ENCODE peak calls at places on chromosomes 13 and 19, in six cellular contexts. N is H9, I is trophoblast cell, Q is neuronal stem cell, S is mesenchymal stem cell, W is H1. C is an unnamed sample.

GRCh38 chr19:39498262-39499081 is at the start of gene DLL3:
- DNase-seq in N (peak), I (no peak), Q (no peak), S (peak), W (no peak), C (peak)

GRCh38 chr13:28375250-28375930 is 119.5 kb downstream of the FLT1 start:
- DNase-seq in N (no peak), I (no peak), Q (no peak), S (no peak), W (no peak), C (no peak)

GRCh38 chr19:55027472-55028337 is 10.4 kb downstream of the GP6 start:
- DNase-seq in N (no peak), I (peak), Q (no peak), S (no peak), W (no peak), C (no peak)

GRCh38 chr19:30272554-30272953 is 99.6 kb upstream of the ZNF536 start:
- DNase-seq in N (no peak), I (no peak), Q (no peak), S (no peak), W (no peak), C (no peak)

GRCh38 chr13:113950451-113951245 is 23.2 kb downstream of the C13orf46 start:
- DNase-seq in N (no peak), I (no peak), Q (no peak), S (no peak), W (no peak), C (no peak)

GRCh38 chr19:41499899-41500298 is 56.9 kb downstream of the ERICH4 start:
- DNase-seq in N (no peak), I (no peak), Q (no peak), S (no peak), W (no peak), C (no peak)

GRCh38 chr13:19601749-19602725 is 31.4 kb upstream of the MPHOSPH8 start:
- DNase-seq in N (peak), I (peak), Q (peak), S (peak), W (peak), C (peak)

GRCh38 chr19:40717880-40718773 is 1.2 kb downstream of the ITPKC start:
- DNase-seq in N (peak), I (peak), Q (no peak), S (peak), W (no peak), C (peak)

GRCh38 chr13:39347926-39348901 is 254.8 kb downstream of the LHFPL6 start:
- DNase-seq in N (peak), I (no peak), Q (no peak), S (no peak), W (peak), C (no peak)

GRCh38 chr13:72694314-72694713 is 33.1 kb downstream of the MZT1 start:
- DNase-seq in N (no peak), I (peak), Q (no peak), S (no peak), W (no peak), C (no peak)

GRCh38 chr13:109200556-109200955 is 571.1 kb downstream of the MYO16 start:
- DNase-seq in N (no peak), I (no peak), Q (no peak), S (peak), W (no peak), C (peak)

GRCh38 chr19:29936409-29936808 is 5.6 kb upstream of the URI1 start:
- DNase-seq in N (no peak), I (no peak), Q (no peak), S (no peak), W (no peak), C (no peak)

GRCh38 chr19:19628499-19629134 is 597 bp upstream of the LPAR2 start:
- DNase-seq in N (peak), I (peak), Q (peak), S (peak), W (peak), C (peak)

GRCh38 chr19:54030895-54031586 is 32.7 kb downstream of the VSTM1 start:
- DNase-seq in N (no peak), I (no peak), Q (no peak), S (no peak), W (no peak), C (peak)

GRCh38 chr13:104809483-104809882 is 1726.0 kb downstream of the EFNB2 start:
- DNase-seq in N (no peak), I (peak), Q (no peak), S (peak), W (no peak), C (no peak)

GRCh38 chr13:75637101-75637774 is 1.1 kb downstream of the LMO7 start:
- DNase-seq in N (no peak), I (no peak), Q (no peak), S (peak), W (no peak), C (no peak)

GRCh38 chr19:38617764-38618589 is at the start of gene MAP4K1:
- DNase-seq in N (no peak), I (no peak), Q (no peak), S (no peak), W (no peak), C (no peak)

GRCh38 chr13:43095771-43096719 is 72.7 kb downstream of the DNAJC15 start:
- DNase-seq in N (no peak), I (no peak), Q (no peak), S (no peak), W (no peak), C (no peak)

GRCh38 chr19:40588110-40588854 is 11.6 kb downstream of the SHKBP1 start:
- DNase-seq in N (peak), I (no peak), Q (no peak), S (peak), W (no peak), C (no peak)

GRCh38 chr13:110108348-110109139 is 198.4 kb downstream of the COL4A1 start:
- DNase-seq in N (peak), I (peak), Q (peak), S (peak), W (peak), C (peak)

GRCh38 chr13:45468676-45469075 is 3.9 kb downstream of the COG3 start:
- DNase-seq in N (no peak), I (peak), Q (no peak), S (no peak), W (no peak), C (no peak)
- H3K14ac ChIP-seq in N (no peak), I (no peak), Q (no peak), S (no peak), W (no peak), C (no peak)

GRCh38 chr13:76943646-76944045 is 4.7 kb upstream of the ACOD1 start:
- DNase-seq in N (no peak), I (no peak), Q (no peak), S (no peak), W (no peak), C (no peak)
- H3K14ac ChIP-seq in N (no peak), I (no peak), Q (no peak), S (no peak), W (no peak), C (no peak)

GRCh38 chr13:51997641-51998330 is 13.5 kb downstream of the ATP7B start:
- DNase-seq in N (peak), I (peak), Q (no peak), S (no peak), W (no peak), C (no peak)

GRCh38 chr13:52002361-52002760 is 8.9 kb downstream of the ATP7B start:
- DNase-seq in N (peak), I (no peak), Q (no peak), S (no peak), W (no peak), C (no peak)

GRCh38 chr13:51998723-51999471 is 12.4 kb downstream of the ATP7B start:
- DNase-seq in N (no peak), I (peak), Q (no peak), S (no peak), W (no peak), C (no peak)

GRCh38 chr13:52001120-52001731 is 10.0 kb downstream of the ATP7B start:
- DNase-seq in N (no peak), I (peak), Q (no peak), S (peak), W (no peak), C (peak)

GRCh38 chr13:51999525-51999924 is 11.7 kb downstream of the ATP7B start:
- DNase-seq in N (no peak), I (peak), Q (no peak), S (no peak), W (no peak), C (peak)
- H3K14ac ChIP-seq in N (no peak), I (no peak), Q (no peak), S (no peak), W (no peak), C (no peak)

DNA sequence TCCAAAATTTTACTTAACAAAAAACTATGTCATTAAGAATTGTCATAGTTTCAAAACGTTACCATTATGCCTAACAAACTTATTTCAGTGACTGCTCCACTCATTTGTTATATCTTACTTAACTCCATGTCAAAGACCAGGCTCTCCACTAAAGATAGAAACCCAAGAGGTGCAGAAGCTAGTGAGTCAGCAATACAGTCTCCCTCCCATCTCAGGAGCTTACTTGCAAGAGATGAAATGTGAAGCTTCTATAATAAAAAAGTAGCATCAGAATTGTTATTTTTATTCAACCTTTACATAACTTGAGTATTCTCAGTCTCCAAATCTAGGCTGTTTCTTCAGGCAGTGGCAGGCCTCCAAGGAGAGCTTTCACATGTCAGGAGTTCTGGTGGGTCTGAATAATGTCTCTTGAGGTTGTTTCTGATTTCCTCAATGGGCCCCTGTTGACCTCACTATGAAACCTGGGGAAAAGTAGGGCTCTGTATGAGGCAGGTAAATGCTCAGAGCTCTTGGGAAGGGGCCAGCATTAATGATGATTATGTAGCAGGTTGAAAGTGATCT is 242.0 kb downstream of the NDFIP2 start:
- DNase-seq in N (no peak), I (no peak), Q (no peak), S (no peak), W (no peak), C (no peak)
- H3K14ac ChIP-seq in N (no peak), I (no peak), Q (no peak), S (no peak), W (no peak), C (no peak)

DNA sequence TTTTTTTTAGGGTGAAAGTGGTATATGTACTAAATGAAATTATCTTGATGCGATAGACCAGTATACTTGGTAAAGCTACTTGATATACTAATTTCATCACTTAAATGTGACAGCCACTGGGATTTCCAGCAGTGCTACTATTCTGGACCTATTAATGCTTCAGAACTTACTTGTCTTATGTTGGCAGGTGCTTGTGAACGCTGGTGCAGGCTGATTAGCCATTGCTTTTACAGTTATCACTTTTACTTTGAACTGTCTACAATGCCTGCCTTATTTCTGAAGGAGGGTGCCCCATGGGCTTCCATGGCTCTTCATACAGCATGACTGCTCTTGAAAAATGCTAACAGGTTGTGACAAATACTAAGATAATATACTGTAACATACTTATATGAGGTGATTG is 294.7 kb downstream of the GPC6 start:
- DNase-seq in N (no peak), I (no peak), Q (no peak), S (no peak), W (no peak), C (no peak)
- H3K14ac ChIP-seq in N (no peak), I (no peak), Q (no peak), S (no peak), W (no peak), C (no peak)

GRCh38 chr19:3766520-3766919 is 4.0 kb downstream of the MRPL54 start:
- DNase-seq in N (no peak), I (no peak), Q (no peak), S (no peak), W (no peak), C (no peak)
- H3K14ac ChIP-seq in N (no peak), I (no peak), Q (peak), S (no peak), W (no peak), C (no peak)

DNA sequence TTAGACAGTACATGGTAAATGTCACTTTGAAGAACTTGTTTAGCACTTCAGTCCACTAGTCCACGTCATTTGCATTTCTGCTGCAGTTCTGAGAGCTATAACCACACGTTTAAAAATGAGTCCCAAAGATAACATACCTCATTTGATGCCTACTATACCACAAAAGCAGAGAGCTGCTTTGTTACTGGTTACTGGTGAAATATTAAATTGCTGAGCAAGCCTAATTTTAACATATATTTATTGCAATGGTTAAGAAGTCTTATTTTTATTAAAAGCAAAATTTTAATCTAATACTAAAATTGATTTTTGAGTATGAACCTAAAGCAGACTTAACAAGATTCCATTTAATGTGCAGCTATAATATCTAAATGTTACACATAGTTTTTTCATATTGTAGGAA is 1949.7 kb upstream of the PRR20A start:
- DNase-seq in N (no peak), I (no peak), Q (no peak), S (no peak), W (no peak), C (no peak)
- H3K14ac ChIP-seq in N (no peak), I (no peak), Q (no peak), S (no peak), W (no peak), C (no peak)

DNA sequence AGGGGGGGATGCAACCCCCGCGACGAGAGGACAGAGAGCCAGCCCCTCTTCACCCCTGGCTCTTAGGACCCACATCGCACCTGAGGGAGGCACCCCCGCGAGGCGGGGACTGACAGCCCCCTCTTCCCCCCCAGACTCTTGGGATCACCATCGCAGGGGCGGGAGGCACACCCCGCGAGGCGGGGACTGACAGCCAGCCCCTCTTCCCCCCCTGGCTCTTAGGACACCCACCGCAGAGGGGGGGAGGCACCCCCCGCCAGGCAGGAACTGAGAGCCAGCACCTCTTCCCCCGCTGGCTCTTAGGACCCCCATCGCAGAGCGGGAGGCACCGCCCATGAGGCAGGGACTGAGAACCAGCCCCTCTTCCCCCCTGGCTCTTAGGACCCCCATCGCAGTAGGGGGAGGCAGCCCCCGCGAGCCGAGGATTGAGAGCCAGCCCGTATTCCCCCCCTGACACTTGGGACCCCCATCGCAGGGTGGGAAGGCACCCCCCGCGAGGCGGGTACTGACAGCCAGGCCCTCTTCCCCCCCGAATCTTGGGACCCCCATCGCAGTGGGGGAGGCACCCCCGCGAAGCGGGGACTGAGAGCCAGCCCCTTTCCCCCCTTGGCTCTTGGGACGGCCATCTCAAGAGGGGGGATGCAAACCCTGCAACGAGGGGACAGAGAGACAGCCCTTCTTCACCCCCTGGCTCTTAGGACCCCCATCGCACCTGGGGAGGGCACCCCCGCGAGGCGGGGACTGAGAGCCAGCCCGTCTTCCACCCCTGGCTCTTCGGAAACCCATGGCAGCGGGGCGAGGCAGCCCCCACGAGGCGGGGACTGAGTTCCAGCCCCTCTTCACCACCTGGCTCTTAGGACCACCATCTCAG is 2425.1 kb upstream of the PCDH20 start:
- DNase-seq in N (no peak), I (no peak), Q (no peak), S (no peak), W (no peak), C (no peak)
- H3K14ac ChIP-seq in N (no peak), I (no peak), Q (no peak), S (no peak), W (no peak), C (no peak)

DNA sequence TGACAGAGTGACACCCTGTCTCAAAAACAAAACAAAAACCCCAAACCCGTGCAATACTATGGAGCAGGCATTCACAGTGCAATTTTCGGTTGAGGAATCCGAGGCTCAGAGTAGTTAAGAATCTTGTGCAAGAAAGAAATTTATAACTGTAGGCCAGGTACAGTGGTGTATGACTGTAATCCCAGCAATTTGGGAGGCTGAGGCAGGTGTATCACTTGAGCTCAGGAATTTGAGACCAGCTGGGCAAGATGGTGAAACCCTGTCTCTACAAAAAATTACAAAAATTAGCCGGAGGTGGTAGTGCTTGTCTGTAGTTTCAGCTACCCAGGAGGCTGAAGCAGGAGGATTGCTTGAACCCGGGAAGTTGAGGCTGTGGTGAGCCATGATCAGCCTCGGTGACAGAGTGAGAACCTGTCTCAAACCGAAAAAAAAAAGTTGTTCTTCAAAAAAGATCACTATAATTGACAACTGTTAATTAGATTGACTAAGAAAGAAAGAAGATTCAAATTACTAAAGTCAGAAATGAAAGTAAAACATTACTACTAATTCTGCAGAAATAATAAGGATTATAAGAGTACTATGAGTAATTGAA is 12.9 kb downstream of the CEACAM1 start:
- DNase-seq in N (no peak), I (peak), Q (no peak), S (no peak), W (no peak), C (no peak)
- H3K14ac ChIP-seq in N (no peak), I (no peak), Q (no peak), S (no peak), W (no peak), C (no peak)

DNA sequence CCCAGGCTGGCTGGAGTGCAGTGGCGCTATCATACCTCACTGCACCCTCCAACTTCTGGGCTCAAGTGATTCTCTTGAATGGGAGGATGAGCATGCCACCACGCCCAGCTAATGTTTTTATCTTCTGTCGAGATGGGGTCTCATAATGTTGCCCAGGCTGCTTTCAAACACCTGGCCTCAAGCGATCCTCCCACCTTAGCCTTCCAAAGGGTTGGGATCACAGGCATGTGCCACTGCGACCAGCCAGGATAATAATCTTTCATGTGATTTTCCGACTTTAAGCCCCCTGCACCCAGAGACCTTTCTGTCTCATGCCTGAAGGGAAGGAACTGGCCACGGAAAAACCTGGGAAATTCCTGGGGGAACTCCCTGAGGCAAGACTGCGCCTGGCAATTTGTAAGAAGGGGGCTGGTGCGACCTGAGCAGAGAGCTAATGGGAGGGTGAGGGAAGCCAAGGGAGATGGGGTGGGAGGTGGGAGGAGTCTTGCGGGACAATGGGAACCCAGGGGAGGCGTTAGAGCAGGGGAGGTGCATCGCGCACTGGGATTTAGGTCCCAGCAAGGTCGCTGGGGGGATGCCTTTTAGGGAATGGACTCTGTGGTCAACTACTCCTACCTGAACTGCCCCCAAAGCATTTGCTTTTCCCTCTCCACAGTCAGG is 1.2 kb upstream of the CCDC124 start:
- DNase-seq in N (peak), I (no peak), Q (peak), S (peak), W (peak), C (no peak)
- H3K14ac ChIP-seq in N (no peak), I (no peak), Q (no peak), S (no peak), W (no peak), C (peak)